ENCODE peak calls at places on chromosomes 6 and 20, in six cellular contexts. M is HepG2, I is GM12878, N is GM12891, J is K562, V is H1. D is an unnamed sample.

GRCh38 chr20:13611726-13612125 is 27.0 kb downstream of the TASP1 start:
- DNase-seq in V (no peak), J (no peak), I (no peak), N (no peak), M (no peak), D (no peak)

GRCh38 chr6:118554698-118555097 is 6.6 kb downstream of the PLN start:
- DNase-seq in M (no peak), V (no peak), N (no peak), I (no peak), J (no peak), D (no peak)

GRCh38 chr6:169454204-169454871 is 200.7 kb upstream of the THBS2 start:
- DNase-seq in J (peak; percentile 51), I (no peak), M (peak; percentile 11), N (no peak), V (no peak), D (no peak)

GRCh38 chr6:106125925-106126435 is 39.8 kb downstream of the PRDM1 start:
- DNase-seq in M (no peak), I (peak; percentile 62), V (no peak), N (no peak), J (no peak), D (no peak)

GRCh38 chr6:15441215-15441868 is 195.5 kb downstream of the JARID2 start:
- DNase-seq in M (peak; percentile 65), J (peak; percentile 50), N (no peak), V (no peak), I (no peak), D (no peak)

GRCh38 chr6:153062516-153062915 is 60.0 kb upstream of the MTRF1L start:
- DNase-seq in V (no peak), N (no peak), I (no peak), M (no peak), J (no peak), D (no peak)

GRCh38 chr6:76682842-76683241 is 610.4 kb upstream of the IMPG1 start:
- DNase-seq in I (no peak), V (no peak), N (no peak), J (no peak), M (peak; percentile 2), D (no peak)

GRCh38 chr6:3120765-3121089 is 2.2 kb downstream of the BPHL start:
- DNase-seq in J (no peak), N (no peak), M (no peak), I (no peak), V (no peak), D (no peak)

GRCh38 chr6:13338038-13338437 is 9.7 kb upstream of the TBC1D7 start:
- DNase-seq in V (no peak), M (no peak), I (no peak), N (no peak), J (no peak), D (no peak)

GRCh38 chr6:144149894-144150672 is at the start of gene STX11:
- DNase-seq in V (peak; percentile 10), I (peak; percentile 57), M (no peak), N (peak; percentile 64), J (peak; percentile 85), D (peak; percentile 58)
- TF ChIP-seq POLR2A in V (no peak), I (peak; percentile 91), M (no peak), N (peak; percentile 78), J (no peak), D (peak; percentile 87)

DNA sequence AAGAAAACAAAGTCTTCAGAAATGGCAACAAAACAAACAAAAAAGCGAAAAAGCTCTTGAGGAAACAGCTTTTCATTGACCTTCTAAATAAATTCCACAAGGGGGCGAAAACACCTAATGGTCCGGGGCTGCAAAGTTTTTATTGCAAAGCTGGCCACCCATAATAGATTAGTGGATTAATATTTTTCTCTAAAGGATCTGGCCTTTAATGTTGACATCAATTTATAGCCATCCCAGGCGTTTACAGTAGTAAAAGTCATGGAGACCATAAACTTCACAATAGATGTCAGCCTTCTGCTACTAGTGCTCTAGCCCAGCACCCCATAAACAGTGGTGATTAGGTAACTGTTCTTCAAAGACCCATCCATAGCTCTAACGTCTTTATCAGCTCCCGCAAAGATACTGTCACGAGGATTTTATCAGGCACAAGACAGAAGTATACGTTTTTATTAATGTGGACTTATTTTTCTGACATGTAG is 4.8 kb downstream of the CITED2 start:
- DNase-seq in M (peak; percentile 48), I (no peak), J (no peak), N (no peak), V (no peak), D (no peak)
- TF ChIP-seq TAF1 in M (no peak), I (no peak), J (no peak), N (no peak), V (no peak), D (no peak)

DNA sequence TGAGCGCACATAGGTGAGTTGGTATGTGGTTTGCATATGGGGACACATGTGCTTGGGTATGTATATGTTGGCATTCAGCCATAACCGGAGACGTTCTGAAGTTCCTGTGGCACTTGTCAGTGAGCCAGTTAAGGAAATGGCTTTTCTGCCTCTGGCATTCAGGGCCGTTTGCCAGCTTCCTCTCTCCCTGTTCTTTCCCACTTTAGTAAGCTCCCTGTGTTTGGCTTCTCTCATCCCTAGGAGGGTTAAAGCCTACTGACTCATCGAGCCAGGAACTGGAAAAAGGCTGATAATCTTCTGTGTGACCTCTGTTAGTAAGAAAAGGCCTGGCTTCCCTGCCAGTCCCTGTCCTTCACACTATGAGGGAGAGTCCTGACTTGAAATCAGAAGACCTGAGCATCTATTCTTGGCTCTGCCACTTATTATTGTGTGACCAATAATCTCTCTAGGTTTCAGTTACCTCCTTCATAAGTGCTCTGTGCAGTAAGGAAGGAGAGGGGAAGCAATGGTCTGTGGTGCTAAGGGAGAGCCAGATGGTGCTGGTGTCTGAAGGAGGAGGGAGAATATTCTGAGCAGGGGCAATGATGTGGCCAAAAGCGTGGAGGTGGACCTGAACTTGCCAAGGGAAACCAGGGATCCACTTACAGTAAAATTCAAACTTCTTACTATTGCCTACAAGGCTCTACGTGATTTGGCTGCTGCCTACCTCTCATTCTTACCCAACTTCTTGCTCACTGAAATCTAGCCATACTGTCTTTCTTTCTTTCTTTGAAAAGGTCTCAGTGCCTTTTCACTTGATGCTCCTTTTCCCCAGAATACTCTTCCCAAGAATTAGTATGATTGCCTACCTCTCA is 31.4 kb downstream of the ACSS2 start:
- DNase-seq in V (no peak), N (no peak), J (no peak), M (peak; percentile 26), I (no peak), D (no peak)
- TF ChIP-seq POLR2AphosphoS5 in V (no peak), N (no peak), J (no peak), M (no peak), I (no peak), D (no peak)

GRCh38 chr6:24397631-24398030 is 5.1 kb upstream of the MRS2 start:
- DNase-seq in V (no peak), I (no peak), J (no peak), M (no peak), N (no peak), D (no peak)

GRCh38 chr6:24405262-24405661 is 2.5 kb downstream of the MRS2 start:
- DNase-seq in J (no peak), M (no peak), I (no peak), N (no peak), V (no peak), D (no peak)

GRCh38 chr6:24401458-24401857 is 1.3 kb upstream of the MRS2 start:
- DNase-seq in V (peak; percentile 75), J (no peak), I (no peak), M (peak; percentile 49), N (no peak), D (no peak)

GRCh38 chr6:24403501-24403824 is 727 bp downstream of the MRS2 start:
- DNase-seq in V (no peak), I (no peak), J (no peak), N (no peak), M (no peak), D (no peak)

GRCh38 chr6:24402697-24403500 is at the start of gene MRS2:
- DNase-seq in J (peak; percentile 86), I (peak; percentile 71), V (peak; percentile 90), M (peak; percentile 85), N (peak; percentile 74), D (peak; percentile 67)
- TF ChIP-seq POLR2A in J (peak; percentile 95), I (peak; percentile 91), V (peak; percentile 66), M (peak; percentile 97), N (peak; percentile 76), D (peak; percentile 80)

DNA sequence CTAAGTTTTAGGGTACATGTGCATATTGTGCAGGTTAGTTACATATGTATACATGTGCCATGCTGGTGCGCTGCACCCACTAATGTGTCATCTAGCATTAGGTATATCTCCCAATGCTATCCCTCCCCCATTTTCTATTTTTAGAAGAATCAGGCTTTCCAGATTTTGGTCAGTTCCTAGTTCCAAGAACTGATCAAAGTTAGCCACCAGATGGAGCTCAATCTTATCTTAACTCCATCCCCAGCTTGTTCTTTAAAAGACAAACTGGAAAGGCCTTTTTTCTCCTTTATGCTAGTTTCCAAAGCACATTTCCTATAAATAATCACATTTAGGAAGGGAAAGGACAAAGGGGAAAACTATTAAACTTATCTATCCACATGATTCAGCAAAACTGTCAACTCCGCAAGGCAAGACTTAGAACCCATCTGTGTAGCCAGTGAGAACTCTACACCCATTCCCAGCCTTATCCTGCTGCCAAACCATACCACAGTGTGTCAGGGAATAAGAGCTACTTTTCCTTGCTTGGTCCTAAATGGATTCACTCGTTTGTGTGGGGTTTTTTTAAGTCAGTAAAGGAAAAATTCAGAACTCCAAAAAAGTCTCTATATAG is 22.8 kb upstream of the KHDC1 start:
- DNase-seq in V (no peak), J (peak; percentile 56), I (no peak), N (no peak), M (peak; percentile 25), D (no peak)
- TF ChIP-seq TAF1 in V (no peak), J (no peak), I (no peak), N (no peak), M (no peak), D (no peak)

GRCh38 chr6:21986703-21987102 is 310.1 kb downstream of the PRL start:
- DNase-seq in N (no peak), M (no peak), I (no peak), V (no peak), J (no peak), D (no peak)
- TF ChIP-seq POLR2AphosphoS5 in N (no peak), M (no peak), I (no peak), V (no peak), J (no peak), D (no peak)

GRCh38 chr6:109332748-109333147 is 49.5 kb downstream of the CD164 start:
- DNase-seq in I (no peak), J (no peak), V (no peak), N (no peak), M (peak; percentile 43), D (no peak)

GRCh38 chr6:109339906-109340678 is 42.2 kb downstream of the CD164 start:
- DNase-seq in M (no peak), J (peak; percentile 44), N (no peak), I (no peak), V (no peak), D (no peak)

GRCh38 chr6:109340811-109341210 is 41.5 kb downstream of the CD164 start:
- DNase-seq in N (no peak), V (no peak), I (no peak), J (no peak), M (no peak), D (no peak)

GRCh38 chr6:109336221-109336955 is 45.9 kb downstream of the CD164 start:
- DNase-seq in M (no peak), N (no peak), J (no peak), I (no peak), V (no peak), D (no peak)
- TF ChIP-seq POLR2A in M (no peak), N (no peak), J (no peak), I (no peak), V (no peak), D (no peak)

DNA sequence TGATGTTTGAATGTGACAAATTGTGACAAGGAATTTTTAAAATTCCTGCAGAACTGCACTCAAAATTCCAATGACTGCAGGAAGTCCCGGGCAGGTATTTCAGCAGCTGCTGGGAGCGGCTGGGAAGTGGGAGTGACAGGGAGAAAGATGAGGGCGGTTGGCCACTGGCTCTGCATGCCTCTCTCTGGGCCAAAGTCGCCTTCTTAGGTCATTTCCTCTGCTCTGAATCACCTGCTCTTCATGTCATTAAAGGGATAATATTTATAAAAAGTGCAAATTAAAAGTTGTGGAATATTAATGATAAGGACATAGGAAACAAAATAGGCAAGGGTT is 43.9 kb downstream of the RAMACL start:
- DNase-seq in J (no peak), I (no peak), V (peak; percentile 33), N (no peak), M (no peak), D (no peak)
- TF ChIP-seq TAF1 in J (no peak), I (no peak), V (no peak), N (no peak), M (no peak), D (no peak)